ENCODE peak calls at places on chromosome 17, in six cellular contexts. One of them, this sample, is unnamed. For H3K9me3, the result is how much of the 10 kb centered on the place peaks cover.

GRCh38 chr17:50268040-50268439 is 6.2 kb upstream of the TMEM92 start:
- DNase-seq in cardiac muscle cell: no peak
- DNase-seq in CD4-positive, CD25-positive, alpha-beta regulatory T cell: no peak
- DNase-seq in body of pancreas: no peak
- DNase-seq in left ventricle myocardium inferior: no peak
- DNase-seq in Karpas-422: no peak
- DNase-seq in this sample: no peak

GRCh38 chr17:40122466-40122943 is 734 bp downstream of the MSL1 start:
- DNase-seq in cardiac muscle cell: peak
- DNase-seq in CD4-positive, CD25-positive, alpha-beta regulatory T cell: peak
- DNase-seq in body of pancreas: peak
- DNase-seq in left ventricle myocardium inferior: peak
- DNase-seq in Karpas-422: peak
- DNase-seq in this sample: peak

GRCh38 chr17:77824780-77825280 is 133.7 kb upstream of the TNRC6C start:
- DNase-seq in cardiac muscle cell: no peak
- DNase-seq in CD4-positive, CD25-positive, alpha-beta regulatory T cell: no peak
- DNase-seq in body of pancreas: no peak
- DNase-seq in left ventricle myocardium inferior: no peak
- DNase-seq in Karpas-422: no peak
- DNase-seq in this sample: no peak

GRCh38 chr17:61475726-61476125 is 23.5 kb downstream of the TBX4 start:
- DNase-seq in cardiac muscle cell: no peak
- DNase-seq in CD4-positive, CD25-positive, alpha-beta regulatory T cell: no peak
- DNase-seq in body of pancreas: peak
- DNase-seq in left ventricle myocardium inferior: no peak
- DNase-seq in Karpas-422: no peak
- DNase-seq in this sample: no peak

GRCh38 chr17:82188001-82188961 is 24.4 kb downstream of the CCDC57 start:
- DNase-seq in cardiac muscle cell: no peak
- DNase-seq in CD4-positive, CD25-positive, alpha-beta regulatory T cell: no peak
- DNase-seq in body of pancreas: no peak
- DNase-seq in left ventricle myocardium inferior: no peak
- DNase-seq in Karpas-422: no peak
- DNase-seq in this sample: no peak

GRCh38 chr17:6574689-6575595 is 18.6 kb upstream of the PITPNM3 start:
- DNase-seq in cardiac muscle cell: peak
- DNase-seq in CD4-positive, CD25-positive, alpha-beta regulatory T cell: no peak
- DNase-seq in body of pancreas: no peak
- DNase-seq in left ventricle myocardium inferior: peak
- DNase-seq in Karpas-422: no peak
- DNase-seq in this sample: peak

GRCh38 chr17:76017481-76018339 is 9.4 kb downstream of the EVPL start:
- DNase-seq in cardiac muscle cell: no peak
- DNase-seq in CD4-positive, CD25-positive, alpha-beta regulatory T cell: no peak
- DNase-seq in body of pancreas: no peak
- DNase-seq in left ventricle myocardium inferior: no peak
- DNase-seq in Karpas-422: no peak
- DNase-seq in this sample: no peak

GRCh38 chr17:74790206-74791066 is 14.3 kb upstream of the NAT9 start:
- DNase-seq in cardiac muscle cell: no peak
- DNase-seq in CD4-positive, CD25-positive, alpha-beta regulatory T cell: no peak
- DNase-seq in body of pancreas: no peak
- DNase-seq in left ventricle myocardium inferior: no peak
- DNase-seq in Karpas-422: no peak
- DNase-seq in this sample: no peak

GRCh38 chr17:42167807-42168206 is 13.0 kb upstream of the RAB5C start:
- DNase-seq in cardiac muscle cell: no peak
- DNase-seq in CD4-positive, CD25-positive, alpha-beta regulatory T cell: no peak
- DNase-seq in body of pancreas: no peak
- DNase-seq in left ventricle myocardium inferior: no peak
- DNase-seq in Karpas-422: no peak
- DNase-seq in this sample: no peak

GRCh38 chr17:73292031-73292531 is 19.7 kb downstream of the CDC42EP4 start:
- DNase-seq in cardiac muscle cell: no peak
- DNase-seq in CD4-positive, CD25-positive, alpha-beta regulatory T cell: no peak
- DNase-seq in body of pancreas: peak
- DNase-seq in left ventricle myocardium inferior: peak
- DNase-seq in Karpas-422: no peak
- DNase-seq in this sample: no peak

GRCh38 chr17:77696151-77696719 is 262.3 kb upstream of the TNRC6C start:
- DNase-seq in cardiac muscle cell: peak
- DNase-seq in CD4-positive, CD25-positive, alpha-beta regulatory T cell: no peak
- DNase-seq in body of pancreas: no peak
- DNase-seq in left ventricle myocardium inferior: no peak
- DNase-seq in Karpas-422: no peak
- DNase-seq in this sample: no peak

GRCh38 chr17:39114744-39115534 is 36.5 kb downstream of the PLXDC1 start:
- DNase-seq in cardiac muscle cell: no peak
- DNase-seq in CD4-positive, CD25-positive, alpha-beta regulatory T cell: no peak
- DNase-seq in body of pancreas: peak
- DNase-seq in left ventricle myocardium inferior: no peak
- DNase-seq in Karpas-422: no peak
- DNase-seq in this sample: no peak

GRCh38 chr17:7834554-7834890 is 505 bp downstream of the KDM6B start:
- DNase-seq in cardiac muscle cell: no peak
- DNase-seq in CD4-positive, CD25-positive, alpha-beta regulatory T cell: no peak
- DNase-seq in body of pancreas: peak
- DNase-seq in left ventricle myocardium inferior: peak
- DNase-seq in Karpas-422: no peak
- DNase-seq in this sample: peak

GRCh38 chr17:74642995-74643394 is 19.5 kb upstream of the CD300E start:
- DNase-seq in cardiac muscle cell: no peak
- DNase-seq in CD4-positive, CD25-positive, alpha-beta regulatory T cell: no peak
- DNase-seq in body of pancreas: no peak
- DNase-seq in left ventricle myocardium inferior: no peak
- DNase-seq in Karpas-422: no peak
- DNase-seq in this sample: no peak

GRCh38 chr17:1095093-1095852 is 84.5 kb downstream of the ABR start:
- DNase-seq in cardiac muscle cell: no peak
- DNase-seq in CD4-positive, CD25-positive, alpha-beta regulatory T cell: no peak
- DNase-seq in body of pancreas: no peak
- DNase-seq in left ventricle myocardium inferior: peak
- DNase-seq in Karpas-422: no peak
- DNase-seq in this sample: no peak

GRCh38 chr17:31907342-31907975 is 6.0 kb upstream of the UTP6 start:
- DNase-seq in cardiac muscle cell: no peak
- DNase-seq in CD4-positive, CD25-positive, alpha-beta regulatory T cell: no peak
- DNase-seq in body of pancreas: peak
- DNase-seq in left ventricle myocardium inferior: no peak
- DNase-seq in Karpas-422: peak
- DNase-seq in this sample: peak

GRCh38 chr17:82941021-82942001 is 101.5 kb upstream of the ZNF750 start:
- DNase-seq in cardiac muscle cell: no peak
- DNase-seq in CD4-positive, CD25-positive, alpha-beta regulatory T cell: no peak
- DNase-seq in body of pancreas: peak
- DNase-seq in left ventricle myocardium inferior: peak
- DNase-seq in Karpas-422: no peak
- DNase-seq in this sample: peak

GRCh38 chr17:36627101-36627500 is 25.7 kb downstream of the MRM1 start:
- DNase-seq in cardiac muscle cell: no peak
- DNase-seq in CD4-positive, CD25-positive, alpha-beta regulatory T cell: no peak
- DNase-seq in body of pancreas: no peak
- DNase-seq in left ventricle myocardium inferior: no peak
- DNase-seq in Karpas-422: no peak
- DNase-seq in this sample: no peak

GRCh38 chr17:57892820-57893595 is 43.2 kb upstream of the MRPS23 start:
- DNase-seq in cardiac muscle cell: peak
- DNase-seq in CD4-positive, CD25-positive, alpha-beta regulatory T cell: peak
- DNase-seq in body of pancreas: peak
- DNase-seq in left ventricle myocardium inferior: peak
- DNase-seq in Karpas-422: no peak
- DNase-seq in this sample: peak

GRCh38 chr17:57622886-57623433 is 122.1 kb downstream of the CCDC182 start:
- DNase-seq in cardiac muscle cell: peak
- DNase-seq in CD4-positive, CD25-positive, alpha-beta regulatory T cell: no peak
- DNase-seq in body of pancreas: no peak
- DNase-seq in left ventricle myocardium inferior: no peak
- DNase-seq in Karpas-422: peak
- DNase-seq in this sample: no peak

GRCh38 chr17:40445769-40446468 is 2.7 kb downstream of the IGFBP4 start:
- DNase-seq in cardiac muscle cell: no peak
- DNase-seq in CD4-positive, CD25-positive, alpha-beta regulatory T cell: no peak
- DNase-seq in body of pancreas: no peak
- DNase-seq in left ventricle myocardium inferior: no peak
- DNase-seq in Karpas-422: no peak
- DNase-seq in this sample: no peak

GRCh38 chr17:79632432-79632735 is 21.5 kb upstream of the RBFOX3 start:
- DNase-seq in cardiac muscle cell: no peak
- DNase-seq in CD4-positive, CD25-positive, alpha-beta regulatory T cell: no peak
- DNase-seq in body of pancreas: no peak
- DNase-seq in left ventricle myocardium inferior: peak
- DNase-seq in Karpas-422: no peak
- DNase-seq in this sample: no peak

GRCh38 chr17:53454337-53454736 is 368.4 kb upstream of the KIF2B start:
- DNase-seq in cardiac muscle cell: no peak
- DNase-seq in CD4-positive, CD25-positive, alpha-beta regulatory T cell: no peak
- DNase-seq in body of pancreas: no peak
- DNase-seq in left ventricle myocardium inferior: no peak
- DNase-seq in Karpas-422: no peak
- DNase-seq in this sample: no peak

GRCh38 chr17:82930924-82931695 is 91.3 kb upstream of the ZNF750 start:
- DNase-seq in cardiac muscle cell: no peak
- DNase-seq in CD4-positive, CD25-positive, alpha-beta regulatory T cell: no peak
- DNase-seq in body of pancreas: peak
- DNase-seq in left ventricle myocardium inferior: peak
- DNase-seq in Karpas-422: no peak
- DNase-seq in this sample: peak

GRCh38 chr17:39761861-39762496 is 24.2 kb downstream of the GRB7 start:
- DNase-seq in cardiac muscle cell: no peak
- DNase-seq in CD4-positive, CD25-positive, alpha-beta regulatory T cell: no peak
- DNase-seq in body of pancreas: no peak
- DNase-seq in left ventricle myocardium inferior: no peak
- DNase-seq in Karpas-422: no peak
- DNase-seq in this sample: no peak

GRCh38 chr17:18938692-18939023 is 13.3 kb upstream of the SLC5A10 start:
- DNase-seq in cardiac muscle cell: no peak
- DNase-seq in CD4-positive, CD25-positive, alpha-beta regulatory T cell: no peak
- DNase-seq in body of pancreas: no peak
- DNase-seq in left ventricle myocardium inferior: no peak
- DNase-seq in Karpas-422: no peak
- DNase-seq in this sample: no peak

DNA sequence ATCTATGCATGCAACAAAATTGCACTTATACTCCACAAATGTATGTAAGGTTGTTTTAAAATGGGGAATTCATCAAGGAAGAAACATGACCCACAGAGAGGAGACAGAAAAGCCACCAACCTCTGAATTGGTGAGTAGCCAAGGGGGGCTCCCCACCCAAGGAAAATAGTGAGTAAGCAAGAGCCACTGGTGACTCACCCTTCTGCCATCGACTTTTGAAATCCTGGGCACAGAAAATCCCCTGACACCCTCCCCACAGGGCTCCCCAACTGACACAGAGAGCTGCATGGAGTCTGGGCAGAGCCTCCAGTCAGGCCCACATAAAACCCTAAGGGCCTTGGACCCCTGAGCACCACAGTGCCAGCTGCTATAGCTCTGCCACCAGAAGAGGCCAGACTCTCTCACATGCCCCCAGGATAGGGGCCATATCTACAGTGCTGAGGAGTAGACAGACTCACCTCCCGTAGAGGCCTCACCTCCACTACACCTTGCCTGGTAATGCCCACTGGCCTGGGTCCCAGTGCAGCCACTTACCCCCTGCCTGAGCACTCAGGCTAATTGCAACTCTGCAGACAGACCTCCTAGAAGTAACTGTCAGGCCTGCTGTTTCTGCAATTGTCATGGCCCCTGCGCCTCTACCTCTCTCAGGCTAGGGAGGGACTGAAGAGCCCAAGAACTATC is 244.7 kb upstream of the WSB1 start:
- DNase-seq in cardiac muscle cell: no peak
- DNase-seq in CD4-positive, CD25-positive, alpha-beta regulatory T cell: no peak
- DNase-seq in body of pancreas: no peak
- DNase-seq in left ventricle myocardium inferior: no peak
- DNase-seq in Karpas-422: no peak
- DNase-seq in this sample: no peak
- H3K9me3 ChIP-seq in cardiac muscle cell: under half
- H3K9me3 ChIP-seq in CD4-positive, CD25-positive, alpha-beta regulatory T cell: under half
- H3K9me3 ChIP-seq in body of pancreas: under half
- H3K9me3 ChIP-seq in left ventricle myocardium inferior: under half
- H3K9me3 ChIP-seq in Karpas-422: under half
- H3K9me3 ChIP-seq in this sample: under half

DNA sequence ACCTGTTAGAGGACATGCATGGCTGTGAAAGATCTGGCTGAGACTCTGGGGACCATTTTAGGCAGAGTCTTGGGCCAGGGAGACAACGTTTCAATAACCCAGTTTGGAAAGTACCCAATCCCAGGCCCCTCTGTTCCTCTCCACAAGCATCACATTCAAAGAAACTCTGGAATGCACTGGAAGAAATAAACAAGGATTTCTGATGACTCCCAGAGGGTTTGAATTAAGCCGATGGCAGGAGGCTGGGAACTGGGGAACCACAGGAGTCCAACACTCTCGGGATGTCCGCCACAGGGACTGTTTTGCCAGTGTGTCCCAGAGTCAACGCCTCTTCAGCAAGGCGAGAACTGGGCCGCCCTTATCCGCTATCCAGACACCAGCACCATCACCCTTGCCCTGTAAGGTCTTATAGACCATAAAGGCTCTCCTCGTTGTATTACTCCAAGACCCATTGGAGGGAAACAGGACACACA is 3.3 kb downstream of the PMP22 start:
- DNase-seq in cardiac muscle cell: no peak
- DNase-seq in CD4-positive, CD25-positive, alpha-beta regulatory T cell: no peak
- DNase-seq in body of pancreas: no peak
- DNase-seq in left ventricle myocardium inferior: peak
- DNase-seq in Karpas-422: no peak
- DNase-seq in this sample: peak
- H3K4me3 ChIP-seq in cardiac muscle cell: peak
- H3K4me3 ChIP-seq in CD4-positive, CD25-positive, alpha-beta regulatory T cell: no peak
- H3K4me3 ChIP-seq in body of pancreas: no peak
- H3K4me3 ChIP-seq in left ventricle myocardium inferior: peak
- H3K4me3 ChIP-seq in Karpas-422: no peak
- H3K4me3 ChIP-seq in this sample: peak

GRCh38 chr17:21774263-21774662 is 81.9 kb downstream of the KCNJ18 start:
- DNase-seq in cardiac muscle cell: no peak
- DNase-seq in CD4-positive, CD25-positive, alpha-beta regulatory T cell: no peak
- DNase-seq in body of pancreas: no peak
- DNase-seq in left ventricle myocardium inferior: no peak
- DNase-seq in Karpas-422: no peak
- DNase-seq in this sample: no peak

GRCh38 chr17:21772321-21772720 is 80.0 kb downstream of the KCNJ18 start:
- DNase-seq in cardiac muscle cell: no peak
- DNase-seq in CD4-positive, CD25-positive, alpha-beta regulatory T cell: no peak
- DNase-seq in body of pancreas: no peak
- DNase-seq in left ventricle myocardium inferior: no peak
- DNase-seq in Karpas-422: no peak
- DNase-seq in this sample: no peak
- H3K9me3 ChIP-seq in cardiac muscle cell: under half
- H3K9me3 ChIP-seq in CD4-positive, CD25-positive, alpha-beta regulatory T cell: under half
- H3K9me3 ChIP-seq in body of pancreas: under half
- H3K9me3 ChIP-seq in left ventricle myocardium inferior: under half
- H3K9me3 ChIP-seq in Karpas-422: under half
- H3K9me3 ChIP-seq in this sample: under half

DNA sequence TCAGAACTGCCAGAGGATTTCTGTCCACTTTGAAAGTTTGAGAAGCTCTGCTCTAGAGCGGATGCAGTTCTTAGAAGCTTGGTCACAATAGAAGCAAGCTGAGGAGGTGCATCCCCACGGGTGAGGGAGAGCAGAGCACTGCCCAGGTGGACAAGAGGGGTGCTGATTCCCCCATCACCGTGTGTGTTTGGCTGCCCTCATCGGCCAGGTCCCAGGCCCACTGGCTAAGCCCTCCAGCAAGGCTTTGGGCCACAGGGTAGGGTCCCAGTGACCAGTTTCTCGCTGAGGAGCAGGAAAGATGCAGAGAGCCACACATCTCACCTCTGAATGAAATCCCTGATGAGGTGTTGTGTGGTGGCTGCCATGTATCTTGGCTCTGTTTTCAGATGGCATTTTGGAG is 26.9 kb downstream of the NMT1 start:
- DNase-seq in cardiac muscle cell: no peak
- DNase-seq in CD4-positive, CD25-positive, alpha-beta regulatory T cell: no peak
- DNase-seq in body of pancreas: no peak
- DNase-seq in left ventricle myocardium inferior: no peak
- DNase-seq in Karpas-422: no peak
- DNase-seq in this sample: no peak
- H3K4me3 ChIP-seq in cardiac muscle cell: no peak
- H3K4me3 ChIP-seq in CD4-positive, CD25-positive, alpha-beta regulatory T cell: no peak
- H3K4me3 ChIP-seq in body of pancreas: no peak
- H3K4me3 ChIP-seq in left ventricle myocardium inferior: no peak
- H3K4me3 ChIP-seq in Karpas-422: no peak
- H3K4me3 ChIP-seq in this sample: no peak